ENCODE peak calls at places on chromosomes 4 and X, in eight cellular contexts. P, U, C, A, T, S, N and R are unnamed samples. For H3K9me3, the result is how much of the 10 kb centered on the place peaks cover.

GRCh38 chrX:148552775-148553174 is 52.4 kb downstream of the AFF2 start:
- DNase-seq in P (no peak), U (no peak), C (no peak), A (no peak), T (no peak), S (no peak), N (no peak), R (no peak)

GRCh38 chr4:180557348-180557747 is 1685.9 kb upstream of the TENM3 start:
- DNase-seq in P (no peak), U (no peak), C (no peak), A (no peak), T (no peak), S (no peak), N (no peak), R (no peak)

GRCh38 chrX:15301924-15302323 is 13.5 kb downstream of the ASB11 start:
- DNase-seq in P (peak), U (peak), C (peak), A (peak), T (peak), S (no peak), N (peak), R (peak)

GRCh38 chr4:5722328-5722727 is 11.3 kb downstream of the EVC start:
- DNase-seq in P (no peak), U (peak), C (peak), A (no peak), T (no peak), S (no peak), N (no peak), R (no peak)

GRCh38 chr4:186580669-186581068 is 25.3 kb upstream of the MTNR1A start:
- DNase-seq in P (no peak), U (no peak), C (no peak), A (no peak), T (no peak), S (no peak), N (no peak), R (no peak)

GRCh38 chr4:73869130-73870055 is at the start of gene CXCL1:
- DNase-seq in P (no peak), U (peak), C (peak), A (peak), T (peak), S (peak), N (peak), R (peak)

GRCh38 chr4:38106301-38106700 is 146.1 kb downstream of the PTTG2 start:
- DNase-seq in P (no peak), U (no peak), C (no peak), A (no peak), T (no peak), S (no peak), N (no peak), R (no peak)

GRCh38 chrX:118254611-118255010 is 91.3 kb upstream of the WDR44 start:
- DNase-seq in P (peak), U (peak), C (peak), A (peak), T (peak), S (no peak), N (peak), R (no peak)

GRCh38 chr4:150960818-150961217 is 54.3 kb downstream of the LRBA start:
- DNase-seq in P (no peak), U (no peak), C (peak), A (peak), T (no peak), S (no peak), N (no peak), R (no peak)

GRCh38 chr4:15234101-15234500 is 193.7 kb upstream of the C1QTNF7 start:
- DNase-seq in P (no peak), U (no peak), C (no peak), A (no peak), T (no peak), S (no peak), N (no peak), R (no peak)

GRCh38 chrX:7084841-7085240 is 62.7 kb upstream of the STS start:
- DNase-seq in P (no peak), U (no peak), C (no peak), A (no peak), T (no peak), S (no peak), N (no peak), R (no peak)

GRCh38 chr4:153061971-153062370 is 125.8 kb downstream of the FHDC1 start:
- DNase-seq in P (no peak), U (no peak), C (no peak), A (no peak), T (no peak), S (no peak), N (no peak), R (no peak)

GRCh38 chr4:5863461-5864113 is 29.3 kb downstream of the CRMP1 start:
- DNase-seq in P (no peak), U (no peak), C (peak), A (no peak), T (no peak), S (no peak), N (no peak), R (no peak)

GRCh38 chr4:6885953-6886557 is 23.6 kb upstream of the TBC1D14 start:
- DNase-seq in P (peak), U (peak), C (no peak), A (peak), T (peak), S (no peak), N (peak), R (peak)

GRCh38 chr4:168724960-168725359 is 228.1 kb downstream of the PALLD start:
- DNase-seq in P (no peak), U (no peak), C (no peak), A (no peak), T (no peak), S (no peak), N (no peak), R (no peak)

GRCh38 chr4:185637162-185637875 is 102.0 kb upstream of the PDLIM3 start:
- DNase-seq in P (no peak), U (peak), C (peak), A (no peak), T (no peak), S (no peak), N (no peak), R (no peak)

GRCh38 chr4:130306566-130306965 is 1210.6 kb downstream of the C4orf33 start:
- DNase-seq in P (no peak), U (no peak), C (no peak), A (no peak), T (no peak), S (no peak), N (no peak), R (no peak)

GRCh38 chrX:1679238-1679637 is 64.4 kb downstream of the ASMT start:
- DNase-seq in P (no peak), U (no peak), C (no peak), A (no peak), T (no peak), S (no peak), N (no peak), R (no peak)

GRCh38 chr4:41448935-41449334 is 89.0 kb upstream of the LIMCH1 start:
- DNase-seq in P (no peak), U (peak), C (peak), A (peak), T (peak), S (no peak), N (peak), R (peak)

GRCh38 chr4:26407466-26407865 is 82.8 kb downstream of the CCKAR start:
- DNase-seq in P (no peak), U (no peak), C (no peak), A (no peak), T (no peak), S (no peak), N (no peak), R (no peak)

GRCh38 chrX:3713937-3714434 is 537 bp upstream of the PRKX start:
- DNase-seq in P (no peak), U (no peak), C (peak), A (peak), T (no peak), S (no peak), N (no peak), R (no peak)

GRCh38 chr4:24979554-24979953 is 51.2 kb downstream of the LGI2 start:
- DNase-seq in P (peak), U (no peak), C (no peak), A (peak), T (peak), S (no peak), N (peak), R (peak)

GRCh38 chr4:72300126-72300525 is 268.3 kb downstream of the NPFFR2 start:
- DNase-seq in P (no peak), U (no peak), C (no peak), A (no peak), T (no peak), S (no peak), N (no peak), R (no peak)

GRCh38 chr4:8690216-8690786 is 97.7 kb downstream of the CPZ start:
- DNase-seq in P (no peak), U (no peak), C (no peak), A (no peak), T (no peak), S (no peak), N (peak), R (no peak)

GRCh38 chr4:111839186-111839585 is 306.1 kb upstream of the FAM241A start:
- DNase-seq in P (no peak), U (no peak), C (no peak), A (no peak), T (no peak), S (no peak), N (no peak), R (no peak)

GRCh38 chrX:56813318-56813837 is 84.3 kb downstream of the NBDY start:
- DNase-seq in P (peak), U (peak), C (no peak), A (no peak), T (no peak), S (peak), N (peak), R (no peak)

GRCh38 chr4:80016506-80016905 is 56.5 kb downstream of the ANTXR2 start:
- DNase-seq in P (no peak), U (no peak), C (no peak), A (no peak), T (no peak), S (no peak), N (no peak), R (no peak)

DNA sequence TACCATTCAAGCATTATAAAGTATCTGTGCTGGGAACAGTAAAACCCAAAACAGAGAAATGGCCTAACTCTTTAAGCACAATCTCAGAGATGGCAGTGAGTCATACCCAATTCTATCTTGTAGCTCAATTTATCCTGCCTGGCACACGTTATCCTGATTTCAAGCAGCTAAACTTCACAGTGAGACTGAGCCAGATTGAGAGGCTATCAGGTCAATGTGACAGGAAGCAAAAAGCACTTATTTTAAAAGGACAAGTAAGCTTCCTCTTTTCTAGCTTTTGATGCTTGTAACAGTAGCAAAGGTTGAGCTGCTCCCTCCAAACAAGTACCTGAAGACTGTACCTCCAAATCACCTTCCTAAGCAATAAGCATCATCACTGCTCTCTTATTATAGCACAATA is 324.9 kb downstream of the NAF1 start:
- DNase-seq in P (no peak), U (no peak), C (no peak), A (no peak), T (no peak), S (no peak), N (no peak), R (no peak)
- H3K27ac ChIP-seq in P (no peak), U (no peak), C (no peak), A (no peak), T (no peak), S (no peak), N (no peak), R (no peak)

DNA sequence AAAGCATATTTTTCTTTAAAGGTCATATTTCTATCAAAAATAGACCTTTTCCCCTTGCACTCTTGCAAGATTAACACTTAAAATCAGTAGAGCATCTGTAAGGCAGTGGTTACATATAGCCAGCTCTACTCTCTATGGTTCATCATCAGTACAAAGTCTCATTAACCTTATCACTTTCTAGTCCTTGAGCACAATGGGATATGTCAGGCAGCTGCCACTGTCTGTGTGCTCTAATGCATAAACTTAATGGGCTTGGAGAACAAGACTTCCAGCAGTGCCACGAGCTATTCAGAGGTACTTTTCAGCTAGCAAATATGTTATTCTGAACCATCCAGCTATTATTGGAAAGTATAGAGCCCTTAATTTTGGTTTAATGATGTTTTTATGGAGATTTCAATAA is 393.7 kb downstream of the GASK1B start:
- DNase-seq in P (no peak), U (no peak), C (no peak), A (no peak), T (no peak), S (no peak), N (no peak), R (no peak)
- H3K9me3 ChIP-seq in P (under half), U (under half), C (under half), A (under half), T (under half), S (under half), N (under half), R (under half)

GRCh38 chrX:68947882-68948605 is 119.2 kb downstream of the EFNB1 start:
- DNase-seq in P (peak), U (no peak), C (no peak), A (peak), T (no peak), S (no peak), N (no peak), R (no peak)

GRCh38 chrX:68942797-68943196 is 114.0 kb downstream of the EFNB1 start:
- DNase-seq in P (no peak), U (no peak), C (no peak), A (peak), T (no peak), S (no peak), N (no peak), R (no peak)

GRCh38 chrX:68944211-68944610 is 115.4 kb downstream of the EFNB1 start:
- DNase-seq in P (peak), U (no peak), C (no peak), A (peak), T (no peak), S (no peak), N (no peak), R (no peak)

GRCh38 chrX:68945081-68945602 is 116.3 kb downstream of the EFNB1 start:
- DNase-seq in P (peak), U (no peak), C (no peak), A (no peak), T (no peak), S (no peak), N (no peak), R (no peak)

GRCh38 chrX:68945603-68946228 is 116.9 kb downstream of the EFNB1 start:
- DNase-seq in P (peak), U (no peak), C (no peak), A (peak), T (no peak), S (no peak), N (no peak), R (no peak)
- TF ChIP-seq CTCF in P (no peak), U (no peak), C (no peak), A (no peak), T (no peak), S (no peak), N (no peak), R (no peak)

DNA sequence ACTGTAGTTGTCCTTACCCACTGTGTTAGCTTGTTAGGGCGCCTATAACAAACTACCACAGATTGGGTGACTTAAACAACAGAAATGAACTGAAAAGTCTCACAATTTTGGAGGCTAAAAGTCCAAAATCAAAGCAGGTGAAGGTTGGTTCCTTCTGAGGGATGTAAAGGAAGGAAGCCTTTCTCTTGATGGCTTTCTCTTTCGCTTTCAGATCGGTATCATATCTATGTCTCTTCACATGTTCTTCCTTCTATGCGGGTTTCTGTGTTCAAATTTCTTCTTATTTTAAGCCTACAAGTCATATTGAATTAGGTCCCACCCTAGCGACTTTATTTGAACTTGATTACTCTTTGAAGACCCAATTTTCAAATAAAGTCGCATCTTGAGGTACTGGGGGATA is 118.6 kb downstream of the CPXCR1 start:
- DNase-seq in P (no peak), U (no peak), C (no peak), A (no peak), T (no peak), S (no peak), N (no peak), R (no peak)
- H3K27ac ChIP-seq in P (no peak), U (no peak), C (no peak), A (no peak), T (no peak), S (no peak), N (no peak), R (no peak)

GRCh38 chrX:150903110-150903508 is 4.6 kb upstream of the CD99L2 start:
- DNase-seq in P (no peak), U (no peak), C (no peak), A (no peak), T (no peak), S (no peak), N (no peak), R (no peak)
- H3K9me3 ChIP-seq in P (under half), U (under half), C (under half), A (under half), T (under half), S (under half), N (under half), R (under half)

DNA sequence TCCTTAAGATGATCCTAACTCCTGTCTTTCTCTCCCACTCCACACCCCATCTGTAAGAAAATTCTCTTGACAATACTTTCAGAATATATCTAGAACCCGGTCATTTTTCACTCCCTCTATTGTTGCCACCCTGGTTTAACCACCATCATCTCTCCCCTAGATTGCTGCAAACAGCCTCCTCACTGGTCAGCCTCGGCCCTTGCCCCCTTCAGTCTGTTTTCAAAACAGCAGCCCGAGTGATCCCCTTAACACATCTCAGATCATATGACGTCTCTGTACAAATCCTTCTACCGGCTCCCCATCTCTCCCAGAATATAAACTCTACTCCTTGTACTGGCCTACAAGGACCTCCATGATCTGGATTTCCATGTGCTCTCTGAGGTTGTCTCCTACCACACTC is 35.2 kb upstream of the F9 start:
- DNase-seq in P (no peak), U (no peak), C (no peak), A (no peak), T (no peak), S (no peak), N (no peak), R (no peak)
- TF ChIP-seq CTCF in P (no peak), U (no peak), C (no peak), A (no peak), T (no peak), S (no peak), N (no peak), R (no peak)

DNA sequence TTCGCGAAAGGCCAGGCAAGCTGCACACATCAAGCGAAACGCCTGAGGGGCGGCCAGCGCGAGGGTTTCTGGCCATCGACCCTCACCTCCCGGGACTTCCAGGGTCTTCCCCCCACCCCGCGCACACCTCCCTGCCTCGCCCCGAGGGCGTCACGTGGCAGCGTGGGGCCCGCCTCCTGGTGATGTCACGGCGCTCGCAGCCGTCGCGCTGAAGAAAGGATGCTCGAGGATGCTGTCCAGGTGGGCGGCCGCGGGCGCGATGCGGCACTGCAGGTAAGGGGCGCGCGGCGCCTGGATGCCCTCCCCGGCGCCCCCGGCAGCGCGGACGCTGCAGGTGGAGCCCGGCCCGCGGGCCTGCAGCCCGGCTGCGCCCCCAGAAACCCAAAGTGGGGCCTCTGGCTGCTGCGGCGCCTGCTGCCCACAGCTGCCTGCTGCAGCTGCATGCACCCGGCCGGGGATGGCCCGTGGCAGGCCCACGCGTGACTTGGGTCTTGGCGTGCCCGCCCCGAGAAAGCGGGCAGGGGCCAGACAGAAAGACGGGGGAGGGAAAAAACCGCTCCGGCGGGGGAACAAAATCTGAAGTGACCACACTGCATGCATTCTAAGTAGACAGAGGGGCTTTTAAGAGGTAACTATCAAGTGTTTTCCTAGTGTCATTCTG is 1.6 kb downstream of the CLCN4 start:
- DNase-seq in P (no peak), U (no peak), C (peak), A (no peak), T (no peak), S (no peak), N (no peak), R (peak)
- H3K27ac ChIP-seq in P (peak), U (no peak), C (no peak), A (no peak), T (peak), S (no peak), N (no peak), R (peak)

GRCh38 chrX:145041486-145041885 is 205.8 kb upstream of the SPANXN1 start:
- DNase-seq in P (no peak), U (no peak), C (no peak), A (no peak), T (no peak), S (no peak), N (no peak), R (no peak)
- H3K9me3 ChIP-seq in P (under half), U (under half), C (under half), A (under half), T (under half), S (under half), N (under half), R (under half)

GRCh38 chr4:148164529-148164928 is 277.7 kb downstream of the NR3C2 start:
- DNase-seq in P (no peak), U (no peak), C (no peak), A (no peak), T (no peak), S (no peak), N (no peak), R (no peak)

GRCh38 chr4:148161601-148162000 is 280.6 kb downstream of the NR3C2 start:
- DNase-seq in P (no peak), U (no peak), C (no peak), A (no peak), T (no peak), S (no peak), N (no peak), R (no peak)

GRCh38 chr4:148166132-148166531 is 276.1 kb downstream of the NR3C2 start:
- DNase-seq in P (no peak), U (no peak), C (no peak), A (no peak), T (no peak), S (no peak), N (peak), R (no peak)

GRCh38 chr4:148163011-148163410 is 279.2 kb downstream of the NR3C2 start:
- DNase-seq in P (no peak), U (no peak), C (no peak), A (no peak), T (no peak), S (no peak), N (no peak), R (no peak)

DNA sequence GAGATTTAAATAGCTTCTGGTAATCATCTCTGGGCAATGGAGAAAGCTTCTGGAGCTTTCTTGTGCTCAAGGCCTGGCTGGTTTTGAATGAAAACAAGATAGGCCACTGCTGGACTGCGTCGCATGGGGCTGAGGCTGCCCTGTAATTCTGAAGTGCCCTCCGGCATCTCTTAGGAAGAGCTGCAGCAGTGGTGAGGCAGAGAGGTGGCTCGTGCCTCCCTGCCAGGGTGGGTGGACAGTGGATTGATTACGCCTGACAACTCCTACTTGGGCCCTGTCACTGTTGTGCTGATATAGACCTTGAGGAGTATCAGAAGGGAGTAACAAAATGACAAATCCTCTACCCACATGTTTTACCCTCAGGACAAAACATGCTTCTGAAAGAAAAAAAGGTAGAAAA is 279.7 kb downstream of the NR3C2 start:
- DNase-seq in P (no peak), U (no peak), C (peak), A (no peak), T (no peak), S (no peak), N (no peak), R (no peak)
- TF ChIP-seq CTCF in P (no peak), U (no peak), C (no peak), A (no peak), T (no peak), S (no peak), N (no peak), R (no peak)